ENCODE peak calls at places on chromosomes 13 and 19, in ten cellular contexts. P, M, B, U, H, T, C, Y, O and G are unnamed samples.

GRCh38 chr19:38388310-38389100 is at the start of gene SPRED3:
- DNase-seq in M (no peak), C (no peak), H (no peak), P (no peak), T (peak), O (no peak), B (peak), U (no peak), Y (no peak), G (peak)

GRCh38 chr19:47331931-47332547 is at the start of gene C5AR2:
- DNase-seq in M (no peak), T (no peak), O (no peak), C (no peak), H (no peak), P (no peak), U (no peak), Y (no peak), B (peak), G (no peak)

GRCh38 chr19:7494416-7495098 is 5.7 kb upstream of the PEX11G start:
- DNase-seq in M (no peak), P (no peak), Y (no peak), H (peak), O (no peak), U (no peak), B (peak), T (no peak), C (no peak), G (no peak)

GRCh38 chr19:40744554-40745401 is 5.5 kb downstream of the ACTMAP start:
- DNase-seq in C (peak), M (no peak), P (peak), B (no peak), O (no peak), T (no peak), U (no peak), Y (no peak), H (no peak), G (no peak)

GRCh38 chr13:20130652-20131051 is 30.2 kb downstream of the GJA3 start:
- DNase-seq in B (no peak), M (no peak), O (no peak), P (no peak), T (no peak), U (no peak), C (no peak), Y (no peak), H (no peak), G (no peak)

GRCh38 chr19:48364564-48365363 is 597 bp downstream of the SYNGR4 start:
- DNase-seq in M (no peak), H (no peak), B (no peak), O (no peak), C (peak), U (peak), Y (no peak), P (no peak), T (no peak), G (no peak)

GRCh38 chr19:1411255-1412191 is 4.1 kb downstream of the DAZAP1 start:
- DNase-seq in H (peak), T (peak), Y (peak), M (no peak), B (peak), P (no peak), U (no peak), C (no peak), O (no peak), G (no peak)

GRCh38 chr19:35138305-35138799 is 272 bp upstream of the FXYD1 start:
- DNase-seq in Y (no peak), T (no peak), O (no peak), H (peak), P (no peak), B (peak), M (no peak), C (peak), U (no peak), G (no peak)

GRCh38 chr13:76380436-76381065 is 505.7 kb downstream of the KCTD12 start:
- DNase-seq in C (no peak), P (no peak), Y (no peak), U (no peak), M (no peak), B (peak), T (peak), O (no peak), H (no peak), G (no peak)

GRCh38 chr13:26716984-26717383 is 43.6 kb downstream of the GPR12 start:
- DNase-seq in T (no peak), O (no peak), M (no peak), H (no peak), B (no peak), U (no peak), P (no peak), C (peak), Y (no peak), G (no peak)

GRCh38 chr13:26718872-26719271 is 41.7 kb downstream of the GPR12 start:
- DNase-seq in H (no peak), P (no peak), U (no peak), Y (no peak), B (no peak), O (no peak), M (no peak), C (no peak), T (no peak), G (no peak)

GRCh38 chr13:26718146-26718545 is 42.4 kb downstream of the GPR12 start:
- DNase-seq in M (no peak), B (no peak), P (no peak), Y (no peak), U (no peak), O (no peak), T (no peak), H (no peak), C (peak), G (no peak)

GRCh38 chr13:26721251-26721939 is 39.2 kb downstream of the GPR12 start:
- DNase-seq in T (no peak), M (no peak), P (peak), O (no peak), C (peak), H (no peak), Y (no peak), U (peak), B (no peak), G (no peak)

DNA sequence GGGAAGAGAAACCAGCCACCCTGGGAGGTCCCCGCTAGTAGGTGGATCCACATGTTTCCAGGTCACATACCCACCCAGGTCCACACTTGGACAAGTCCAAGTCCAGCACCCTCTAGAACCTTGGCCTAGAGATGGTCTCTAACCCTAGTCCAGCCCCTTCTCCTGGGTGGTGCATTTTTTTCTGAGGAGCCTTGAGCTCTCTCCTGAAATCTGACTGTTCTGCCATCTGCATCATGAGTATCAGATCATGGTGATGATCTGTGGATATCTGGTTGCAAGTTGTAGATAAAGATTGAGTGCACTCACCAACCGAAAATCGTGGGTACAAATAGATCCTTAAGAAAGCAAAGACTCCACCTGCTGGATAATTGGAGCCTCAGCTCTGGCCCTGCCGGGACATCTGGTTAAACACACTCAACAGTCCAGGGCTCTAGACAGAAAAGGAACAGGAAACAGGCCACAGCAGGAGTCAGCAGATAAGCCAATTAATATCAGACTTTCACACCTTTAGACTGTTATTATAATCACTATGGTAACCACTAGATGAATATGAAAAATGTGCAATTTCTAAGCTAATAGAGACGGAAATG is 41.1 kb downstream of the GPR12 start:
- DNase-seq in M (no peak), U (peak), T (peak), Y (no peak), H (no peak), B (no peak), P (no peak), O (no peak), C (no peak), G (no peak)
- TF ChIP-seq CTCF in M (no peak), U (peak), T (peak), Y (no peak), H (no peak), B (peak), P (no peak), O (no peak), C (no peak), G (no peak)

GRCh38 chr19:28977826-28978225 is 235.1 kb downstream of the UQCRFS1 start:
- DNase-seq in P (no peak), H (no peak), O (no peak), B (no peak), Y (no peak), T (no peak), M (no peak), U (no peak), C (no peak), G (no peak)
- TF ChIP-seq CTCF in P (no peak), H (no peak), O (no peak), B (peak), Y (no peak), T (no peak), M (peak), U (no peak), C (no peak), G (no peak)

GRCh38 chr19:45150731-45151725 is 9.8 kb downstream of the NKPD1 start:
- DNase-seq in P (no peak), B (no peak), C (no peak), M (peak), U (peak), Y (no peak), H (no peak), O (no peak), T (no peak), G (peak)

GRCh38 chr19:45151821-45152503 is 8.8 kb downstream of the NKPD1 start:
- DNase-seq in B (no peak), P (no peak), H (no peak), O (no peak), T (no peak), Y (no peak), C (no peak), M (no peak), U (no peak), G (no peak)

GRCh38 chr19:45149129-45149528 is 11.7 kb downstream of the NKPD1 start:
- DNase-seq in H (no peak), C (no peak), Y (no peak), U (no peak), P (no peak), T (no peak), O (no peak), B (no peak), M (no peak), G (no peak)

GRCh38 chr19:45147835-45148676 is 12.7 kb downstream of the NKPD1 start:
- DNase-seq in M (no peak), H (no peak), T (no peak), O (no peak), B (no peak), U (no peak), C (no peak), P (no peak), Y (no peak), G (no peak)

DNA sequence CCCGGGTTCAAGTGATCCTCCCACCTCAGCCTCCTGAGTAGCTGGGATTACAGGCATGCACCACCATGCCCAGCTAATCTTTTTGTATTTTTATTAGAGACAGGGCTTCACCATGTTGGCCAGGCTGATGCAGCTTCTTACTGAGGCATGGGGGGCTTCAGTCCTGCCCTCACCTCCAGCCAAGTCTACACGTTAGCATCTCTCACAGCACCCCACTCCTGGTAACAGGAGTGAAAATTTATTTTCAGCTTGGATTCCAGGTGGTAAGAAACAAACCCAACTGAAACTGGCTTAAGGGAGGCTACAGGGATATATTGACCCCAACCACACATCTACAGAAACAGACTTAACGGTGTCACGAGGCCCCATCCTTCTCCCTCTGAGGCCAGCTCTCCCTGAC is 10.6 kb downstream of the NKPD1 start:
- DNase-seq in O (no peak), B (no peak), H (no peak), Y (no peak), M (no peak), T (no peak), P (no peak), U (no peak), C (no peak), G (no peak)
- TF ChIP-seq CTCF in O (no peak), B (no peak), H (no peak), Y (no peak), M (no peak), T (no peak), P (no peak), U (no peak), C (no peak), G (no peak)

GRCh38 chr13:71067164-71067815 is 799.7 kb downstream of the DACH1 start:
- DNase-seq in B (no peak), U (no peak), O (no peak), P (no peak), T (no peak), C (no peak), H (no peak), M (no peak), Y (no peak), G (no peak)
- TF ChIP-seq CTCF in B (no peak), U (no peak), O (no peak), P (no peak), T (no peak), C (no peak), H (no peak), M (no peak), Y (no peak), G (no peak)

DNA sequence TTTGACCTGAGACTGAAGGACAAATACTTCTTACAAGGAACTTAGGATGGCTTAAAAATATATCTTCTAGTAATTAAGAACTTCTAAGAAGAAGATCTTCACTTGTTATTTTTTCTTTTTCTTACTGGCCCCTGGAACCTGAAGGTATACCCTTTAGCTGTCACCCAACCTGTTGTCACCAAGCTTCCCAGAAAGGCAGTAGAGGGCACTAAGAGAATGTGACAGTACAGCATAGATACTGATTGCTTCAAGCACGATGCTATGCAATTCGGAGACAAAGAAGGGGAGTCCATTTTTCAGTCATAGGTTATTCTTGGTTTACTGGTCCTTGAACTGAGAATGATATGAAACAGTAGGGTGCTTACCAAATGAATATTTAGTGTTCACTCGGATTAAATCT is 208.3 kb upstream of the PCDH9 start:
- DNase-seq in U (peak), O (no peak), H (no peak), C (no peak), M (no peak), T (no peak), P (no peak), B (no peak), Y (no peak), G (no peak)
- TF ChIP-seq CTCF in U (peak), O (no peak), H (no peak), C (no peak), M (no peak), T (no peak), P (no peak), B (no peak), Y (no peak), G (peak)

GRCh38 chr19:55504252-55504603 is 16.0 kb downstream of the SSC5D start:
- DNase-seq in T (no peak), H (no peak), M (no peak), C (no peak), O (no peak), Y (no peak), P (no peak), U (no peak), B (no peak), G (no peak)
- TF ChIP-seq CTCF in T (no peak), H (no peak), M (peak), C (no peak), O (no peak), Y (no peak), P (no peak), U (no peak), B (no peak), G (no peak)

DNA sequence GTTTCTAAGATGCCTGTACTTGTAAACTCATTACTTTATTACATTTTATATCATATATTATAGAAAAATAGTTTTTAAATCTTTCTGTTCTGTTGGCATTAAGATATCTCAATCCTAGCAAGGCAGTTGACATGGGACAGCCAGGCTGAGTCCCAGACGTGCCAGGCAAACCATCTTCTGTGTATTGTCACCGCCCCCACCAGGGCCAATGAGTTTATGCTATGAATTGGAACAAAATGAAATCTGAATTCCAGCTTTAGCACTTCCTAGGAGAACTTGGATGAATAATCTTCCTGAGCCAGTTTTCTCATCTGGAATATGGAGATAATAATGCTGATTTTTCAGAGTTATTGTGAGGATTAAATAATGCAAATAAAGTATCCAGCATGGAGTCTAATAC is 79.9 kb upstream of the GSX1 start:
- DNase-seq in Y (no peak), U (peak), T (no peak), B (peak), M (no peak), C (no peak), H (peak), O (no peak), P (no peak), G (peak)
- TF ChIP-seq CTCF in Y (peak), U (no peak), T (peak), B (no peak), M (peak), C (no peak), H (peak), O (no peak), P (peak), G (peak)

DNA sequence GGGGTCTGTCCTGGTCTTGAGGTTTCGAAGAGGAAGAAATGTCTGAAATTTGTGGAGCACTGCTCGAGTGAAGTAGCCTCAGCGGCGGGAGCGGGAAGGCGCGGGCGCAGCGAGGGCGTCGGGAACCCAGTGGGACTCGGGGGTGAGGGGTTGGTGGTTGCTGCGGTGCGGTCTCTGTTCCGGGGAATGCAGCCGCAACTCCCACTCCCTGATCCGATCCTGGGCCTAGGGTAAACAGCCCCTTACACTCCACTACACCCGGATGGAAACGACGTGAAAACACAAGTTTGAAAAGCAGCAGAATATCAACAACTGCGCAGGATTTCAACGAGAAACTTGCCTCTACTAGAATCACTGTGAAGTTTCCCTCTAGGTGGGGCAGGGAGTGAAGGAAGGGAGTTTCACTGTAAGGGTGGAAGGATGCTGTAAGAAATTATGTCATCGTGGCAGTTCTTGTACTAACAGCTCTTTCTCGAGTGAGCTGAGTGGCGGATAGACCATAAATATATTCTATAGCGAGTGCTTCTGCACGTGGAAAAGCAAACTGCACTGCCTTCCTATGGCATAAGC is 2.0 kb upstream of the KLF12 start:
- DNase-seq in C (no peak), U (no peak), H (peak), M (no peak), T (peak), Y (no peak), B (peak), P (peak), O (no peak), G (peak)
- TF ChIP-seq CTCF in C (no peak), U (no peak), H (no peak), M (no peak), T (no peak), Y (no peak), B (no peak), P (no peak), O (no peak), G (no peak)